ENCODE peak calls at places on chromosomes 5 and 9, in ten cellular contexts. W is lung, R is hepatocyte, N is NCI-H748 treated with DMSO at 0.1 percent for 48 hours, B is NCI-H2107, O is esophagus squamous epithelium, V is lower leg skin, F is posterior cingulate gyrus, U is HuH-7.5, X is uterus. H is an unnamed sample.

GRCh38 chr5:150166193-150167162 is at the start of gene CDX1:
- DNase-seq in W (no peak), R (no peak), N (no peak), B (no peak), O (no peak), V (no peak), F (no peak), U (no peak), X (no peak), H (no peak)

GRCh38 chr5:175447571-175447970 is 3.6 kb upstream of the DRD1 start:
- DNase-seq in W (no peak), R (no peak), N (no peak), B (no peak), O (no peak), V (no peak), F (no peak), U (no peak), X (no peak), H (no peak)

GRCh38 chr9:84761137-84761808 is 91.7 kb downstream of the NTRK2 start:
- DNase-seq in W (no peak), R (no peak), N (no peak), B (no peak), O (no peak), V (no peak), F (no peak), U (no peak), X (no peak), H (no peak)

GRCh38 chr5:114311943-114312342 is 49.9 kb upstream of the KCNN2 start:
- DNase-seq in W (no peak), R (no peak), N (no peak), B (no peak), O (no peak), V (no peak), F (no peak), U (no peak), X (no peak), H (no peak)

GRCh38 chr5:64147849-64148441 is 17.7 kb upstream of the RNF180 start:
- DNase-seq in W (peak; percentile 56), R (peak; percentile 74), N (peak; percentile 2), B (no peak), O (no peak), V (peak; percentile 42), F (peak; percentile 83), U (peak; percentile 43), X (peak; percentile 65), H (peak; percentile 46)

GRCh38 chr5:140567136-140567818 is 2.6 kb downstream of the SLC35A4 start:
- DNase-seq in W (no peak), R (peak; percentile 4), N (no peak), B (no peak), O (no peak), V (no peak), F (no peak), U (no peak), X (no peak), H (no peak)

GRCh38 chr5:123976393-123977029 is 464.5 kb downstream of the CSNK1G3 start:
- DNase-seq in W (no peak), R (no peak), N (no peak), B (no peak), O (no peak), V (no peak), F (no peak), U (no peak), X (no peak), H (no peak)

GRCh38 chr9:7570107-7570720 is 229.4 kb downstream of the DMAC1 start:
- DNase-seq in W (peak; percentile 48), R (peak; percentile 69), N (peak; percentile 62), B (peak; percentile 7), O (no peak), V (peak; percentile 23), F (no peak), U (peak; percentile 6), X (peak; percentile 15), H (peak; percentile 19)

GRCh38 chr9:85089188-85089969 is 419.9 kb downstream of the NTRK2 start:
- DNase-seq in W (no peak), R (no peak), N (no peak), B (no peak), O (no peak), V (no peak), F (no peak), U (no peak), X (no peak), H (no peak)

GRCh38 chr9:121350993-121351561 is 19.0 kb downstream of the STOM start:
- DNase-seq in W (peak; percentile 80), R (peak; percentile 79), N (no peak), B (peak; percentile 35), O (no peak), V (peak; percentile 88), F (no peak), U (no peak), X (peak; percentile 76), H (peak; percentile 38)

GRCh38 chr5:68722357-68722756 is 371.5 kb upstream of the SLC30A5 start:
- DNase-seq in W (no peak), R (no peak), N (no peak), B (no peak), O (no peak), V (no peak), F (no peak), U (no peak), X (no peak), H (no peak)

GRCh38 chr5:31194458-31194808 is 947 bp downstream of the CDH6 start:
- DNase-seq in W (no peak), R (no peak), N (no peak), B (no peak), O (no peak), V (no peak), F (peak; percentile 62), U (peak; percentile 8), X (no peak), H (no peak)

GRCh38 chr5:126624534-126624933 is 23.8 kb downstream of the PHAX start:
- DNase-seq in W (no peak), R (no peak), N (no peak), B (no peak), O (no peak), V (no peak), F (no peak), U (no peak), X (no peak), H (no peak)

GRCh38 chr5:173165193-173165988 is 21.1 kb downstream of the BNIP1 start:
- DNase-seq in W (no peak), R (peak; percentile 20), N (no peak), B (no peak), O (no peak), V (no peak), F (no peak), U (no peak), X (no peak), H (no peak)

GRCh38 chr9:136882109-136882946 is 4.0 kb upstream of the TRAF2 start:
- DNase-seq in W (peak; percentile 47), R (peak; percentile 87), N (no peak), B (no peak), O (no peak), V (peak; percentile 70), F (no peak), U (peak; percentile 72), X (no peak), H (no peak)

GRCh38 chr5:57175586-57175985 is 1.7 kb downstream of the GPBP1 start:
- DNase-seq in W (no peak), R (peak; percentile 37), N (no peak), B (no peak), O (no peak), V (no peak), F (no peak), U (no peak), X (no peak), H (no peak)

GRCh38 chr9:135010921-135011320 is 76.5 kb upstream of the OLFM1 start:
- DNase-seq in W (peak; percentile 59), R (no peak), N (no peak), B (no peak), O (no peak), V (no peak), F (no peak), U (no peak), X (no peak), H (no peak)

GRCh38 chr5:5141625-5142527 is 1.7 kb downstream of the ADAMTS16 start:
- DNase-seq in W (peak; percentile 47), R (peak; percentile 86), N (peak; percentile 93), B (peak; percentile 54), O (no peak), V (peak; percentile 41), F (no peak), U (no peak), X (peak; percentile 67), H (peak; percentile 78)